ENCODE peak calls at places on chromosomes 2 and 18, in seven cellular contexts. Z is A549, H is SK-N-SH, L is K562, A is GM23338, B is Panc1, G is HCT116. P is an unnamed sample.
A peak's percentile ranks its signal among the peaks of the same experiment; 100 is the strongest.

GRCh38 chr2:186603208-186603765 is 13.4 kb downstream of the ITGAV start:
- DNase-seq in Z (no peak), H (no peak), L (no peak), A (no peak), B (no peak), G (no peak), P (no peak)

GRCh38 chr2:30677861-30678385 is 129.3 kb downstream of the CAPN13 start:
- DNase-seq in Z (no peak), H (no peak), L (no peak), A (no peak), B (no peak), G (no peak), P (no peak)

GRCh38 chr2:178796079-178796677 is 11.0 kb downstream of the TTN start:
- DNase-seq in Z (peak; percentile 33), H (peak; percentile 32), L (no peak), A (peak; percentile 48), B (peak; percentile 45), G (peak; percentile 22), P (no peak)

GRCh38 chr18:55510809-55511208 is 77.2 kb downstream of the TCF4 start:
- DNase-seq in Z (no peak), H (no peak), L (no peak), A (peak; percentile 34), B (no peak), G (no peak), P (no peak)

GRCh38 chr2:94956797-94957391 is 68.6 kb upstream of the MAL start:
- DNase-seq in Z (peak; percentile 38), H (peak; percentile 52), L (peak; percentile 63), A (peak; percentile 67), B (peak; percentile 5), G (peak; percentile 13), P (peak; percentile 23)

GRCh38 chr2:120768112-120769048 is 32.7 kb downstream of the GLI2 start:
- DNase-seq in Z (peak; percentile 26), H (no peak), L (no peak), A (no peak), B (no peak), G (no peak), P (no peak)

GRCh38 chr2:190366248-190366753 is 22.9 kb downstream of the INPP1 start:
- DNase-seq in Z (no peak), H (no peak), L (no peak), A (no peak), B (no peak), G (no peak), P (no peak)

GRCh38 chr18:61677435-61677830 is 215.4 kb downstream of the RNF152 start:
- DNase-seq in Z (no peak), H (no peak), L (no peak), A (no peak), B (no peak), G (no peak), P (no peak)

GRCh38 chr18:42114310-42114943 is 159.4 kb downstream of the PIK3C3 start:
- DNase-seq in Z (peak; percentile 51), H (peak; percentile 52), L (peak; percentile 34), A (peak; percentile 92), B (peak; percentile 28), G (peak; percentile 38), P (peak; percentile 78)

GRCh38 chr2:73449404-73449803 is 63.8 kb downstream of the ALMS1 start:
- DNase-seq in Z (no peak), H (no peak), L (no peak), A (no peak), B (no peak), G (no peak), P (no peak)

GRCh38 chr2:190718652-190719526 is 70.0 kb downstream of the NAB1 start:
- DNase-seq in Z (peak; percentile 74), H (peak; percentile 16), L (no peak), A (peak; percentile 18), B (peak; percentile 15), G (peak; percentile 66), P (no peak)

GRCh38 chr18:76691800-76692199 is 130.6 kb upstream of the ZNF236 start:
- DNase-seq in Z (no peak), H (no peak), L (no peak), A (no peak), B (no peak), G (no peak), P (no peak)

GRCh38 chr2:9720352-9721093 is 89.7 kb upstream of the YWHAQ start:
- DNase-seq in Z (no peak), H (no peak), L (no peak), A (no peak), B (no peak), G (no peak), P (no peak)

GRCh38 chr2:238938460-238939055 is 90.7 kb downstream of the TWIST2 start:
- DNase-seq in Z (no peak), H (no peak), L (no peak), A (no peak), B (no peak), G (no peak), P (no peak)

GRCh38 chr2:11373096-11373495 is 28.7 kb upstream of the ROCK2 start:
- DNase-seq in Z (no peak), H (no peak), L (no peak), A (no peak), B (no peak), G (no peak), P (no peak)
- H3K27ac ChIP-seq in Z (peak overlapping the region; percentile 90), H (peak overlapping the region; percentile 90), L (no peak overlapping the region), A (no peak overlapping the region), B (peak overlapping the region; percentile 18), G (no peak overlapping the region), P (no peak overlapping the region)

GRCh38 chr2:169839954-169840746 is 12.9 kb downstream of the UBR3 start:
- DNase-seq in Z (no peak), H (no peak), L (peak; percentile 64), A (peak; percentile 20), B (no peak), G (no peak), P (no peak)
- H3K4me3 ChIP-seq in Z (no peak overlapping the region), H (no peak overlapping the region), L (peak overlapping the region; percentile 19), A (no peak overlapping the region), B (no peak overlapping the region), G (no peak overlapping the region), P (no peak overlapping the region)

GRCh38 chr2:8412586-8412985 is 269.3 kb upstream of the ID2 start:
- DNase-seq in Z (no peak), H (no peak), L (no peak), A (peak; percentile 5), B (no peak), G (no peak), P (no peak)
- TF ChIP-seq REST in Z (no peak), H (no peak), L (no peak), A (no peak), B (no peak), G (no peak), P (no peak)

GRCh38 chr2:168565112-168565511 is 109.0 kb downstream of the CERS6 start:
- DNase-seq in Z (peak; percentile 6), H (no peak), L (no peak), A (no peak), B (no peak), G (no peak), P (no peak)

GRCh38 chr2:168566974-168567650 is 111.0 kb downstream of the CERS6 start:
- DNase-seq in Z (no peak), H (no peak), L (no peak), A (no peak), B (no peak), G (no peak), P (no peak)

GRCh38 chr2:168567840-168568239 is 111.8 kb downstream of the CERS6 start:
- DNase-seq in Z (no peak), H (no peak), L (no peak), A (no peak), B (no peak), G (no peak), P (no peak)

GRCh38 chr2:168564641-168565040 is 108.6 kb downstream of the CERS6 start:
- DNase-seq in Z (no peak), H (no peak), L (no peak), A (no peak), B (no peak), G (no peak), P (no peak)

DNA sequence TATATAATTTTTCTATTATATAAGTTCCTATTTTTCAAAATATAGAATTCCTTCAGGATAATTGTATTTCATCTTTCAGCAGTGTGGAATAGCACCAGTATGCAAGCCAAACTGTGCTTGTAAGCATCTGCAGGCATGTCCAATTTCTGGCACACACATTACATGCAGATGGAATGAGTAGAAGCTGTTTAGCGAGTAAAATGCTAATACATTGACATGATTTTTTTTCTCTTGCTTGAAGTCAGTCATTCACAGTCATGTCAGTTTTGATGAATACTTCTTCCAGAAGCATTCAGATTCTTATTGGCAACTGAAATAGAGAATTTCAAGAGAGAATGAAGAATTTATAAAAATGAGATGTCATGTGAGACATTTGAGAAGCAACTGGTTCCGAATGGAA is 109.4 kb downstream of the CERS6 start:
- DNase-seq in Z (no peak), H (no peak), L (no peak), A (no peak), B (no peak), G (no peak), P (no peak)
- H3K27ac ChIP-seq in Z (no peak overlapping the region), H (no peak overlapping the region), L (no peak overlapping the region), A (no peak overlapping the region), B (no peak overlapping the region), G (no peak overlapping the region), P (no peak overlapping the region)

GRCh38 chr2:96431319-96431718 is 73.8 kb downstream of the NEURL3 start:
- DNase-seq in Z (no peak), H (no peak), L (no peak), A (no peak), B (no peak), G (no peak), P (no peak)

GRCh38 chr2:96438589-96438988 is 66.6 kb downstream of the NEURL3 start:
- DNase-seq in Z (no peak), H (no peak), L (no peak), A (no peak), B (no peak), G (no peak), P (no peak)

GRCh38 chr2:96436416-96436815 is 68.7 kb downstream of the NEURL3 start:
- DNase-seq in Z (no peak), H (no peak), L (no peak), A (peak; percentile 40), B (no peak), G (no peak), P (no peak)

GRCh38 chr2:96437512-96437911 is 67.6 kb downstream of the NEURL3 start:
- DNase-seq in Z (no peak), H (no peak), L (no peak), A (no peak), B (no peak), G (no peak), P (peak; percentile 62)

GRCh38 chr2:96436961-96437360 is 68.2 kb downstream of the NEURL3 start:
- DNase-seq in Z (no peak), H (no peak), L (no peak), A (peak; percentile 27), B (no peak), G (no peak), P (no peak)
- H3K4me3 ChIP-seq in Z (no peak overlapping the region), H (no peak overlapping the region), L (no peak overlapping the region), A (peak overlapping the region; percentile 28), B (no peak overlapping the region), G (no peak overlapping the region), P (no peak overlapping the region)